ENCODE peak calls at places on chromosome 5, in six cellular contexts. X is endothelial cell, V is PC-9, U is GM13977, D is hepatocyte, W is breast epithelium. A is an unnamed sample.
A peak's percentile ranks its signal among the peaks of the same experiment; 100 is the strongest.

GRCh38 chr5:138488481-138488945 is 23.2 kb downstream of the EGR1 start:
- DNase-seq in U (no peak), D (peak; percentile 26), V (peak; percentile 67), W (no peak), X (no peak), A (no peak)

GRCh38 chr5:57816108-57816507 is 333.5 kb upstream of the ACTBL2 start:
- DNase-seq in X (no peak), W (no peak), V (peak; percentile 81), D (no peak), U (no peak), A (no peak)

GRCh38 chr5:37776826-37777225 is 63.0 kb downstream of the GDNF start:
- DNase-seq in V (no peak), U (no peak), D (peak; percentile 30), X (no peak), W (no peak), A (no peak)

GRCh38 chr5:34609951-34610431 is 46.1 kb upstream of the RAI14 start:
- DNase-seq in W (no peak), D (no peak), V (no peak), X (no peak), U (no peak), A (no peak)

GRCh38 chr5:154654484-154655375 is 100.4 kb upstream of the LARP1 start:
- DNase-seq in X (no peak), U (no peak), V (no peak), D (no peak), W (no peak), A (no peak)

GRCh38 chr5:137695651-137696428 is 40.0 kb downstream of the KLHL3 start:
- DNase-seq in W (no peak), U (no peak), V (no peak), D (no peak), X (peak; percentile 70), A (no peak)

GRCh38 chr5:17415282-17415681 is 82.7 kb upstream of the TAF11L2 start:
- DNase-seq in V (no peak), U (no peak), X (no peak), D (no peak), W (no peak), A (peak; percentile 90)

GRCh38 chr5:113056988-113057387 is 80.4 kb downstream of the DCP2 start:
- DNase-seq in V (no peak), W (no peak), X (no peak), D (no peak), U (no peak), A (no peak)

GRCh38 chr5:5353681-5354080 is 68.8 kb upstream of the ICE1 start:
- DNase-seq in V (no peak), W (no peak), D (no peak), X (no peak), U (no peak), A (no peak)

GRCh38 chr5:66769839-66770617 is 173.8 kb downstream of the MAST4 start:
- DNase-seq in W (no peak), D (peak; percentile 30), V (no peak), X (peak; percentile 11), U (no peak), A (peak; percentile 78)

GRCh38 chr5:174410716-174411512 is 313.5 kb upstream of the MSX2 start:
- DNase-seq in V (peak; percentile 55), D (no peak), U (no peak), W (no peak), X (no peak), A (no peak)

GRCh38 chr5:164650427-164650826 is 1145.0 kb downstream of the MAT2B start:
- DNase-seq in D (no peak), U (no peak), X (no peak), W (no peak), V (no peak), A (no peak)

GRCh38 chr5:66871651-66872050 is 275.5 kb downstream of the MAST4 start:
- DNase-seq in V (no peak), W (no peak), U (no peak), D (no peak), X (no peak), A (no peak)

GRCh38 chr5:28729067-28729466 is 1690.7 kb upstream of the CDH9 start:
- DNase-seq in U (no peak), V (no peak), X (no peak), D (no peak), W (no peak), A (no peak)

GRCh38 chr5:39148983-39149534 is 70.3 kb downstream of the FYB1 start:
- DNase-seq in U (peak; percentile 11), X (no peak), W (no peak), D (no peak), V (no peak), A (no peak)

GRCh38 chr5:10427201-10427600 is 14.5 kb upstream of the ROPN1L start:
- DNase-seq in U (no peak), D (no peak), V (no peak), X (no peak), W (no peak), A (no peak)

GRCh38 chr5:132475939-132476852 is 14.4 kb downstream of the IRF1 start:
- DNase-seq in D (peak; percentile 62), X (no peak), U (no peak), W (no peak), V (no peak), A (no peak)

GRCh38 chr5:55437859-55438206 is 96.9 kb downstream of the PLPP1 start:
- DNase-seq in V (no peak), U (no peak), W (no peak), X (no peak), D (no peak), A (no peak)

GRCh38 chr5:149641000-149641576 is 59.8 kb downstream of the ARHGEF37 start:
- DNase-seq in D (peak; percentile 43), V (no peak), W (no peak), X (no peak), U (no peak), A (no peak)

GRCh38 chr5:154287136-154287535 is 96.6 kb downstream of the GALNT10 start:
- DNase-seq in W (no peak), U (no peak), V (peak; percentile 93), X (no peak), D (peak; percentile 60), A (no peak)

GRCh38 chr5:102545175-102545574 is 46.4 kb upstream of the SLCO6A1 start:
- DNase-seq in U (no peak), X (peak; percentile 64), V (no peak), D (peak; percentile 67), W (no peak), A (peak; percentile 71)

GRCh38 chr5:127492854-127493738 is 24.3 kb upstream of the PRRC1 start:
- DNase-seq in X (no peak), U (peak; percentile 26), V (peak; percentile 37), W (no peak), D (peak; percentile 59), A (no peak)

GRCh38 chr5:38979535-38979934 is 94.7 kb downstream of the RICTOR start:
- DNase-seq in U (no peak), W (no peak), D (no peak), V (no peak), X (no peak), A (no peak)

DNA sequence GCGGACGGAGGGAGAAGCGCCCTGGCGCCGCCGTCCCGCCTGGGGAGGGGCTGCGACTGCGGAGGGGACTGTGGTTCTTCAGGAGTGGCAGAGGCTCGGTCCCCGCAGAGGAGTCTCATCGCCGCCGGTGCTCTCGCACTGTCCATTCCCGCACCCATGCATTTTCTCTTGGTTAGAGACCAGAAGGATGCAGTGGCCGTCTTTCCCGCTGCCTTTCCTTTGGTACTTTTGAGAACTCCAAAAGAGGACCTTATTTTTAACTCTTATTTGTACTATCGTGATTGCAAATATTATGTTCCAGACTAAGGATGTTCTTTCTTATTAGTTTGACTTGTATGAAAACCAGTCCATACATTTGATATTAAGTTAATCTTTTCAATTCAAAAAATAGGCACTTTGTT is 611 bp downstream of the ZFYVE16 start:
- DNase-seq in D (peak; percentile 84), X (peak; percentile 67), W (peak; percentile 66), U (peak; percentile 54), V (peak; percentile 55), A (peak; percentile 84)
- TF ChIP-seq CTCF in D (peak; percentile 2), X (no peak), W (no peak), U (no peak), V (peak; percentile 22), A (no peak)

GRCh38 chr5:73363911-73364730 is 84.5 kb downstream of the FOXD1 start:
- DNase-seq in X (no peak), D (peak; percentile 19), V (peak; percentile 75), W (no peak), U (no peak), A (no peak)
- TF ChIP-seq CTCF in X (no peak), D (peak; percentile 4), V (no peak), W (no peak), U (no peak), A (no peak)

GRCh38 chr5:109767184-109767995 is 77.7 kb downstream of the MAN2A1 start:
- DNase-seq in U (no peak), D (no peak), X (no peak), W (no peak), V (no peak), A (no peak)
- TF ChIP-seq CTCF in U (no peak), D (no peak), X (no peak), W (no peak), V (no peak), A (no peak)

GRCh38 chr5:155906046-155906445 is 420.9 kb upstream of the SGCD start:
- DNase-seq in V (no peak), W (no peak), U (no peak), D (no peak), X (peak; percentile 8), A (no peak)
- TF ChIP-seq CTCF in V (no peak), W (no peak), U (no peak), D (peak; percentile 15), X (no peak), A (no peak)

A was measured in glutamatergic neuron.